ENCODE peak calls at places on chromosomes 2 and 18, in eight cellular contexts. P is K562, Z is right lobe of liver, Q is hepatocyte, J is keratinocyte, G is cardiac muscle cell, R is stomach, W is H9. H is an unnamed sample. For H3K4me1, the result is how much of the 10 kb centered on the place peaks cover.

GRCh38 chr2:156430978-156431358 is 5.2 kb upstream of the GPD2 start:
- DNase-seq in W (no peak), R (no peak), G (no peak), J (no peak), Z (no peak), Q (no peak), P (peak), H (no peak)

GRCh38 chr18:7548721-7549120 is 18.4 kb upstream of the PTPRM start:
- DNase-seq in W (no peak), G (no peak), P (no peak), J (no peak), Z (no peak), Q (no peak), R (no peak), H (no peak)

GRCh38 chr2:173775440-173775839 is 189.7 kb downstream of the SP3 start:
- DNase-seq in P (no peak), G (no peak), W (no peak), Z (no peak), Q (no peak), R (no peak), J (no peak), H (no peak)

GRCh38 chr2:241118727-241119505 is 16.8 kb upstream of the MTERF4 start:
- DNase-seq in R (no peak), W (peak), P (no peak), G (no peak), Z (no peak), Q (no peak), J (no peak), H (peak)

GRCh38 chr2:207478572-207478971 is 51.2 kb upstream of the CREB1 start:
- DNase-seq in Z (no peak), Q (no peak), P (no peak), R (no peak), W (no peak), J (no peak), G (no peak), H (no peak)

GRCh38 chr2:203722411-203722810 is 16.0 kb downstream of the CD28 start:
- DNase-seq in Q (no peak), G (no peak), Z (no peak), R (no peak), P (no peak), W (no peak), J (no peak), H (no peak)

GRCh38 chr2:205025580-205026240 is 480.4 kb downstream of the PARD3B start:
- DNase-seq in J (no peak), Z (no peak), R (no peak), P (no peak), Q (no peak), W (no peak), G (no peak), H (no peak)

GRCh38 chr18:60895181-60895580 is 438.0 kb upstream of the CDH20 start:
- DNase-seq in P (no peak), J (no peak), W (no peak), Z (no peak), Q (no peak), R (no peak), G (no peak), H (no peak)

GRCh38 chr2:137969418-137969765 is 5.1 kb downstream of the HNMT start:
- DNase-seq in Z (no peak), G (no peak), Q (no peak), J (no peak), W (no peak), R (peak), P (no peak), H (no peak)

GRCh38 chr18:63107171-63107850 is 212.3 kb downstream of the BCL2 start:
- DNase-seq in P (no peak), Q (no peak), J (no peak), W (no peak), G (no peak), Z (no peak), R (no peak), H (no peak)

GRCh38 chr18:56085561-56085960 is 497.6 kb upstream of the TCF4 start:
- DNase-seq in Q (no peak), G (no peak), R (no peak), W (no peak), J (no peak), P (no peak), Z (no peak), H (no peak)

GRCh38 chr2:4002841-4003403 is 299.5 kb downstream of the DCDC2C start:
- DNase-seq in P (no peak), W (no peak), R (no peak), Q (no peak), G (no peak), J (no peak), Z (no peak), H (no peak)

GRCh38 chr18:78603584-78603983 is 376.0 kb upstream of the SALL3 start:
- DNase-seq in Q (no peak), W (no peak), J (no peak), G (no peak), R (no peak), P (no peak), Z (no peak), H (no peak)

GRCh38 chr18:10027461-10027860 is 113.6 kb downstream of the VAPA start:
- DNase-seq in Z (no peak), J (no peak), W (no peak), P (no peak), R (no peak), Q (no peak), G (no peak), H (no peak)

GRCh38 chr2:96872591-96873349 is 2.9 kb upstream of the SEMA4C start:
- DNase-seq in R (no peak), P (peak), Z (no peak), J (no peak), G (peak), W (no peak), Q (no peak), H (peak)

GRCh38 chr2:113056501-113056900 is 2.5 kb upstream of the IL36RN start:
- DNase-seq in Z (no peak), Q (peak), P (no peak), R (no peak), J (no peak), W (no peak), G (no peak), H (no peak)

GRCh38 chr2:13578547-13578946 is 861.8 kb downstream of the TRIB2 start:
- DNase-seq in R (no peak), J (no peak), W (no peak), G (no peak), Q (no peak), P (no peak), Z (no peak), H (no peak)

GRCh38 chr2:38508311-38509039 is 94.3 kb downstream of the HNRNPLL start:
- DNase-seq in Z (peak), P (peak), R (peak), Q (peak), W (peak), G (peak), J (peak), H (peak)

GRCh38 chr2:203706403-203706802 is at the start of gene CD28:
- DNase-seq in P (no peak), Q (no peak), R (peak), J (no peak), Z (peak), G (no peak), W (no peak), H (no peak)

GRCh38 chr2:99554238-99554637 is 64.4 kb upstream of the REV1 start:
- DNase-seq in Q (peak), J (no peak), G (peak), P (peak), R (no peak), W (peak), Z (no peak), H (no peak)

GRCh38 chr2:219691551-219691950 is 64.1 kb downstream of the SLC4A3 start:
- DNase-seq in R (no peak), P (no peak), G (no peak), Z (no peak), Q (no peak), W (no peak), J (no peak), H (no peak)

GRCh38 chr2:219688560-219689445 is 61.4 kb downstream of the SLC4A3 start:
- DNase-seq in G (no peak), W (no peak), P (no peak), Q (peak), R (no peak), J (peak), Z (no peak), H (no peak)

GRCh38 chr2:219687882-219688559 is 60.6 kb downstream of the SLC4A3 start:
- DNase-seq in G (no peak), P (no peak), J (peak), Q (no peak), R (no peak), W (peak), Z (no peak), H (no peak)

GRCh38 chr2:219692521-219692920 is 65.1 kb downstream of the SLC4A3 start:
- DNase-seq in G (no peak), P (no peak), Q (no peak), Z (no peak), W (no peak), J (no peak), R (no peak), H (no peak)

DNA sequence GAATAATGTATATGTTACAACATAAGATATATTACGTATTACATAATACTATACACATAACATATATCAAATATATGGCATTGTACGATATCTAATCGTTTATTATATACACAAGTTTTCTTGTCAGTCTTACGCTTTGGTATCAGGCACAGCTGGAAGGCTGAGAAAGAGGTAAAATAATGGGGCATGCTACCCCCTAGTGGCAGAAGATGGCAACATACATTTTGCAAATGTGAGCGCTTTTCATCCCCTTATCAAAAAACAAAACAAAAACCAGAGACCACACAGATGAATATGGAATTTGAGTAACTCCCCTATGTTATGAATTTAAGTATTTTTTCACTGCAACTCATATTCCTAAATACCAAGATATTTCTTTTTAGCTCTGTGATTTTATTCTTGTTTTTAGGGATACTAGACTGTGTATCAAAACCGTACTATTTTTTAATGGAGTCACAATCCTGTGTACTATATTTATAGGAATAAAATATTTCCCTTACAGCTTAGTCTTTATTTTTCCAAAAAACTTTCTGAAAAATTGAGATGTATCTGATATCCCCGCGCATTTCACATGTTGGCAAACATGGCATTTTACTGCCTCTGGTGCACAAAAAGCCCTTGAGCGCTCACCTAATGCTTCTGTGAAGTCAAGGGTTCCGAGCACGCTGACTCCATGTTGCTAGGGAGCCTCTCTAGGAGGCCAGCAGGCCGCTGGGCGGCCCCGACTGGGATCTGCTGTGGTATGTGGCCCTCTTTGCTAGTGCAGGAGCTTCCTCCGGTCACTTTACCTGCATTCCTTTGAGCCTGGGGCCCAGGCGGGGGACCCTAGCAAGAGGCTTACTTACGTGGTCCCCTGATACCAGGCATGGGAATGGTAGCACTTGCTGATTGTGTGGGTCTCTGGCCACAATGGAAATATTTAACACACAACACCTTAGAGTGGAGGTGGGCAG is 62.5 kb downstream of the SLC4A3 start:
- DNase-seq in R (peak), Z (no peak), P (peak), G (peak), W (peak), Q (peak), J (no peak), H (no peak)
- H3K4me1 ChIP-seq in R (under half), Z (under half), P (under half), G (under half), W (under half), Q (under half), J (under half), H (under half)

DNA sequence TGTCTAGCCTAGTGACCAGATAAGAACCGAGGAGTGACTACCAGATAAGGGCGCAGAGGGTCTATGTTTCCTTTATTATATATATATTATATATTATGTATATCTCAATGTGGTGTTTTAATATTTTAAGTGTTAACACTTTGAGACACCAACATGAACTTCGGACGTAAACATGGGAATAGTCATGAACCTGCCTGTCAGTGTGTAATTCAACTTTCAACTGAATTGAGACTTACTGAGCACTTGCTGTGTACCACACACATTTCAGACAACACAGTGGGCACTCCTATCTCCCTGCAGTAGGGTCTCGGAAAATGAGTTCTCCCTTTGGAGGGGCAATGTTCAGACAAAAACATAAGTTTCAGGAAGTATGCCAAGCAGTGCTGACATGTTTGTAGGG is 27.5 kb downstream of the TMEM131 start:
- DNase-seq in G (no peak), J (no peak), R (no peak), W (no peak), P (no peak), Q (no peak), Z (no peak), H (no peak)
- H3K4me1 ChIP-seq in G (under half), J (under half), R (half or more), W (under half), P (under half), Q (under half), Z (under half), H (under half)

GRCh38 chr2:43193996-43194869 is 32.2 kb downstream of the ZFP36L2 start:
- DNase-seq in G (no peak), P (no peak), J (no peak), Z (peak), W (no peak), R (peak), Q (peak), H (no peak)

GRCh38 chr2:43190305-43191052 is 35.9 kb downstream of the ZFP36L2 start:
- DNase-seq in Q (no peak), R (no peak), P (peak), Z (peak), J (no peak), W (no peak), G (no peak), H (no peak)

GRCh38 chr2:43192939-43193651 is 33.3 kb downstream of the ZFP36L2 start:
- DNase-seq in W (no peak), P (no peak), Z (no peak), Q (peak), G (no peak), J (no peak), R (no peak), H (no peak)

GRCh38 chr2:43192039-43192438 is 34.4 kb downstream of the ZFP36L2 start:
- DNase-seq in Q (no peak), Z (no peak), G (no peak), R (no peak), J (no peak), P (no peak), W (peak), H (no peak)

DNA sequence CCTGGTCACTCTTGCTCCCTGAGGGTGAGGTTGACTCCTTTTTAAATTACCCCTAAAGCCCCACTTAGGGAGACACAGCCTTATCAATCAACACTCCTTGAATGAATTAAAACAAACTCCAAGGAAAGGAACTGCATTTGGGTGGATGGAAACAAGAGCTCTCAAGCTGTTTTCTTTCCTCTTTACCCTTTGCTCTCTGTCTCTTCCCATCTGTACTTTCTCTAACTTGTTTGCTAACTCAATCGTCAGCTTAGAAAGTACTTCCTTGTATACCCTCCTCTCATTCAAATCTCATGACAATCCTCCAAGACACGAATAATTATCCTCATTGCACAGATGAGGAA is 32.8 kb downstream of the ZFP36L2 start:
- DNase-seq in Z (no peak), R (no peak), Q (no peak), J (no peak), G (no peak), W (no peak), P (no peak), H (no peak)
- H3K4me1 ChIP-seq in Z (under half), R (half or more), Q (under half), J (under half), G (under half), W (under half), P (half or more), H (under half)

GRCh38 chr2:130381145-130381544 is 25.3 kb downstream of the PTPN18 start:
- DNase-seq in W (no peak), G (no peak), R (no peak), P (no peak), Q (no peak), J (no peak), Z (no peak), H (no peak)
- H3K4me1 ChIP-seq in W (under half), G (under half), R (under half), P (under half), Q (under half), J (under half), Z (under half), H (under half)

DNA sequence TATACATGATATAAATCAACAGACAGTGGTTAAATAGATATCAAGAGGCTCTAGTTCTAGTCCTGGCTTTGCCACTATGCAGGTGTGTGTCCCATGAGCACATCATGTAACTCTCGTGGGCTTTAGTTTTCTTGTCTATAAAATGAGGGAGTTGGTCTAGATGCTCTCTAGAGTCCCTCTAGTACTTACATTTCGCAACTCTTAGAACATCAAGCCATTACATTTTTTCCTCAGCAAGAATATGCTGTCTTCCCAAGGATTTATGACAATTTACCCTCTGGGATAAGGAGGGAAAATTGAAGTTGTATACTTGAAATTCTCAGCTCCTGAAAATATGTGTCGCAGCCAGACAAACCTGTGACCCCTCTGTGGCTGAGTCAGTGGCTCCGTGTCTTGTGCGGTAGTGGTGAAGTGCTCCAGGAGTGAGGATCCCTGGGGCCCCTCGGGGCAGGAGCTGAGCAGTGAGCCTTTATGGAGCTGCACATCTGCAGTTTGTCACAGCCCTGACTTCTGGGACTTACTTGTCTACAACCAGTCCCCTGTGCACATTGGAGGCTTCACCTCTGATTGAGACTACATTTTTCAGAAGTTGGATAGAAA is 6.8 kb downstream of the PKP4 start:
- DNase-seq in W (no peak), G (peak), J (no peak), Z (no peak), Q (no peak), R (no peak), P (peak), H (no peak)
- H3K4me1 ChIP-seq in W (under half), G (under half), J (under half), Z (under half), Q (under half), R (under half), P (under half), H (under half)

DNA sequence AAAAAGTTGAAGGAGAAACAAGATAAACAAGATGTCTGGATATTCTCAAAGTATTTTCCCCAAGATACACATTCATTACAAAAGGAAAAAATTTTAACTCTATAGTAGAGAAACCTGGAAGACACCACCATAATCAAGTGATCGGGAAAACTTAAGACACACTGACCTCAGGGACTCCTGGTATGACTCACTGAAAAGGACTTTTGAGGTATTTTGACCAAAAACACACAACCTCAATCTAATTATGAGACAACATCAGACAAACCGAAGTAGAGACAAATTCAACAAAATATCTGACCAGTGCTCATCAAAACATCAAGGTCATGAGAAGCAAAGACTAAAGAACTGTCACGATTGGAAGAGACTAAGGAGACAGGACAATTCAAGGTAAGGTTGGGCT is 34.7 kb downstream of the LPIN2 start:
- DNase-seq in G (no peak), W (no peak), Z (no peak), R (no peak), Q (no peak), J (no peak), P (no peak), H (no peak)
- H3K4me1 ChIP-seq in G (under half), W (under half), Z (half or more), R (half or more), Q (half or more), J (under half), P (under half), H (under half)

H was measured in left lung.